ENCODE peak calls at places on chromosomes 1 and 21, in nine cellular contexts. One of them, this sample, is unnamed.

GRCh38 chr1:167456500-167456899 is 61.8 kb downstream of the CD247 start:
- DNase-seq in IMR-90: no peak
- DNase-seq in GM12891: no peak
- DNase-seq in heart left ventricle: no peak
- DNase-seq in breast epithelium: no peak
- DNase-seq in suprapubic skin: no peak
- DNase-seq in tibial nerve: no peak
- DNase-seq in gastrocnemius medialis: no peak
- DNase-seq in lower leg skin: no peak
- DNase-seq in this sample: no peak

GRCh38 chr1:31324093-31324492 is 27.3 kb downstream of the ZCCHC17 start:
- DNase-seq in IMR-90: no peak
- DNase-seq in GM12891: no peak
- DNase-seq in heart left ventricle: no peak
- DNase-seq in breast epithelium: no peak
- DNase-seq in suprapubic skin: no peak
- DNase-seq in tibial nerve: no peak
- DNase-seq in gastrocnemius medialis: no peak
- DNase-seq in lower leg skin: no peak
- DNase-seq in this sample: no peak

GRCh38 chr1:197674286-197674685 is 101.0 kb downstream of the DENND1B start:
- DNase-seq in IMR-90: no peak
- DNase-seq in GM12891: no peak
- DNase-seq in heart left ventricle: no peak
- DNase-seq in breast epithelium: no peak
- DNase-seq in suprapubic skin: no peak
- DNase-seq in tibial nerve: no peak
- DNase-seq in gastrocnemius medialis: no peak
- DNase-seq in lower leg skin: no peak
- DNase-seq in this sample: no peak

GRCh38 chr1:19606817-19607706 is 37.0 kb upstream of the NBL1 start:
- DNase-seq in IMR-90: peak
- DNase-seq in GM12891: no peak
- DNase-seq in heart left ventricle: no peak
- DNase-seq in breast epithelium: no peak
- DNase-seq in suprapubic skin: no peak
- DNase-seq in tibial nerve: no peak
- DNase-seq in gastrocnemius medialis: no peak
- DNase-seq in lower leg skin: no peak
- DNase-seq in this sample: no peak

GRCh38 chr1:234845097-234845660 is 235.2 kb upstream of the IRF2BP2 start:
- DNase-seq in IMR-90: no peak
- DNase-seq in GM12891: no peak
- DNase-seq in heart left ventricle: no peak
- DNase-seq in breast epithelium: no peak
- DNase-seq in suprapubic skin: no peak
- DNase-seq in tibial nerve: no peak
- DNase-seq in gastrocnemius medialis: no peak
- DNase-seq in lower leg skin: no peak
- DNase-seq in this sample: no peak

GRCh38 chr1:13730751-13731482 is 30.9 kb downstream of the PRDM2 start:
- DNase-seq in IMR-90: peak
- DNase-seq in GM12891: peak
- DNase-seq in heart left ventricle: peak
- DNase-seq in breast epithelium: no peak
- DNase-seq in suprapubic skin: no peak
- DNase-seq in tibial nerve: no peak
- DNase-seq in gastrocnemius medialis: no peak
- DNase-seq in lower leg skin: no peak
- DNase-seq in this sample: no peak

GRCh38 chr1:7341145-7341900 is 429.8 kb upstream of the VAMP3 start:
- DNase-seq in IMR-90: peak
- DNase-seq in GM12891: no peak
- DNase-seq in heart left ventricle: peak
- DNase-seq in breast epithelium: no peak
- DNase-seq in suprapubic skin: no peak
- DNase-seq in tibial nerve: no peak
- DNase-seq in gastrocnemius medialis: no peak
- DNase-seq in lower leg skin: no peak
- DNase-seq in this sample: no peak

GRCh38 chr21:39484711-39485264 is 33.0 kb downstream of the SH3BGR start:
- DNase-seq in IMR-90: no peak
- DNase-seq in GM12891: no peak
- DNase-seq in heart left ventricle: no peak
- DNase-seq in breast epithelium: no peak
- DNase-seq in suprapubic skin: no peak
- DNase-seq in tibial nerve: no peak
- DNase-seq in gastrocnemius medialis: peak
- DNase-seq in lower leg skin: no peak
- DNase-seq in this sample: no peak

GRCh38 chr1:180504186-180504585 is 1.8 kb upstream of the ACBD6 start:
- DNase-seq in IMR-90: peak
- DNase-seq in GM12891: no peak
- DNase-seq in heart left ventricle: no peak
- DNase-seq in breast epithelium: no peak
- DNase-seq in suprapubic skin: no peak
- DNase-seq in tibial nerve: no peak
- DNase-seq in gastrocnemius medialis: no peak
- DNase-seq in lower leg skin: no peak
- DNase-seq in this sample: no peak

GRCh38 chr1:180500689-180501088 is 1.7 kb downstream of the ACBD6 start:
- DNase-seq in IMR-90: no peak
- DNase-seq in GM12891: no peak
- DNase-seq in heart left ventricle: no peak
- DNase-seq in breast epithelium: no peak
- DNase-seq in suprapubic skin: no peak
- DNase-seq in tibial nerve: no peak
- DNase-seq in gastrocnemius medialis: no peak
- DNase-seq in lower leg skin: no peak
- DNase-seq in this sample: no peak

GRCh38 chr1:180503274-180503862 is 991 bp upstream of the ACBD6 start:
- DNase-seq in IMR-90: no peak
- DNase-seq in GM12891: no peak
- DNase-seq in heart left ventricle: no peak
- DNase-seq in breast epithelium: no peak
- DNase-seq in suprapubic skin: no peak
- DNase-seq in tibial nerve: no peak
- DNase-seq in gastrocnemius medialis: no peak
- DNase-seq in lower leg skin: no peak
- DNase-seq in this sample: no peak

GRCh38 chr1:180501865-180502360 is 464 bp downstream of the ACBD6 start:
- DNase-seq in IMR-90: no peak
- DNase-seq in GM12891: peak
- DNase-seq in heart left ventricle: no peak
- DNase-seq in breast epithelium: no peak
- DNase-seq in suprapubic skin: no peak
- DNase-seq in tibial nerve: no peak
- DNase-seq in gastrocnemius medialis: no peak
- DNase-seq in lower leg skin: no peak
- DNase-seq in this sample: no peak

DNA sequence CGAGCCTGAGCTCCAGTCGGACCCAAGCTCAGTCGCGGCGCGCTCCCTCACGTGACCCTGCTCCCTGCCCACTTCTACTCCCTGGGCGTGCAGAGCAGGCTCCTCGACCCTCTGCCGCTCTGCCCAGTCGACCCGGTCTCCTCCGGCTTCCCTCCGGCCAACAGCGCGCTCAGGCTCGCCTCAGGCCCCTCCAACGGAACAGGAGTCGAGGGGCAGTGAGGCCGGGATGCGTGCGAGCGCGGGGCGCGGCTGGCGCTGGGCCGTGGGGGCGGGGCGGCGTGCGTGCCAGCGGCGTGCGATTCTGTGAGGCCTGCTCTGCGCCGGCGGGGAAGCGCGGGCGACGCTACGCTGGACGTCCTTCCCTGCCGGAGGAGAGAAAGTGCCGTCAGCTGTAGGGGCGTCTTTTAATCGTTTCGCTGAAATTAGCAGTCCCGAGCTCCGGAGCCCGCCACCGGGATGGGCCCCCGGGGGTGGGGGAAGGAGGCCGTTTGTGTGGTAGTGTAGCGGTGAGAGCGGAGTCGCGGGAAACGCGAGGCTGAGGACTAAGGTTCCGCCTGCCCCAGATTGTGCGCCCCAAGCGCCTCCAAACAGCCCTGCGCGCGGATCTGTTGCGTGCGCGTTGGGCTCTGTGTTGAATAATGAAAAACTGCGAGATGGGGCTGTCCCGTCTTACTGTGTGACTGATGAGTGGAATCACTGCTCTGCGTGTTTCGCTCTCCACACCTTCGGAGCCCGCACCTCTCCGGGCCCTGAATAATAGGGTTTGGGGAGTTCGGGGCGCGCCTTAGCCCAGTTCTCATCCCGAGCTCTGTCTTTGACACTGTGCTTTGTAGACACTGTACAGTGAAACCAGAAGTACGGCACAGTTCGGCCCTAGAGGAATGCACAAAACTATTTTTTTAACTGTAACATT is at the start of gene ACBD6:
- DNase-seq in IMR-90: peak
- DNase-seq in GM12891: peak
- DNase-seq in heart left ventricle: peak
- DNase-seq in breast epithelium: peak
- DNase-seq in suprapubic skin: peak
- DNase-seq in tibial nerve: peak
- DNase-seq in gastrocnemius medialis: peak
- DNase-seq in lower leg skin: peak
- DNase-seq in this sample: peak
- TF ChIP-seq POLR2A in IMR-90: peak
- TF ChIP-seq POLR2A in GM12891: no peak
- TF ChIP-seq POLR2A in heart left ventricle: peak
- TF ChIP-seq POLR2A in breast epithelium: peak
- TF ChIP-seq POLR2A in suprapubic skin: peak
- TF ChIP-seq POLR2A in tibial nerve: peak
- TF ChIP-seq POLR2A in gastrocnemius medialis: peak
- TF ChIP-seq POLR2A in lower leg skin: no peak
- TF ChIP-seq POLR2A in this sample: peak

GRCh38 chr1:3234281-3234680 is 165.3 kb downstream of the PRDM16 start:
- DNase-seq in IMR-90: no peak
- DNase-seq in GM12891: no peak
- DNase-seq in heart left ventricle: no peak
- DNase-seq in breast epithelium: no peak
- DNase-seq in suprapubic skin: no peak
- DNase-seq in tibial nerve: no peak
- DNase-seq in gastrocnemius medialis: no peak
- DNase-seq in lower leg skin: no peak
- DNase-seq in this sample: no peak
- TF ChIP-seq POLR2A in IMR-90: no peak
- TF ChIP-seq POLR2A in GM12891: no peak
- TF ChIP-seq POLR2A in heart left ventricle: no peak
- TF ChIP-seq POLR2A in breast epithelium: no peak
- TF ChIP-seq POLR2A in suprapubic skin: no peak
- TF ChIP-seq POLR2A in tibial nerve: no peak
- TF ChIP-seq POLR2A in gastrocnemius medialis: no peak
- TF ChIP-seq POLR2A in lower leg skin: no peak
- TF ChIP-seq POLR2A in this sample: no peak

DNA sequence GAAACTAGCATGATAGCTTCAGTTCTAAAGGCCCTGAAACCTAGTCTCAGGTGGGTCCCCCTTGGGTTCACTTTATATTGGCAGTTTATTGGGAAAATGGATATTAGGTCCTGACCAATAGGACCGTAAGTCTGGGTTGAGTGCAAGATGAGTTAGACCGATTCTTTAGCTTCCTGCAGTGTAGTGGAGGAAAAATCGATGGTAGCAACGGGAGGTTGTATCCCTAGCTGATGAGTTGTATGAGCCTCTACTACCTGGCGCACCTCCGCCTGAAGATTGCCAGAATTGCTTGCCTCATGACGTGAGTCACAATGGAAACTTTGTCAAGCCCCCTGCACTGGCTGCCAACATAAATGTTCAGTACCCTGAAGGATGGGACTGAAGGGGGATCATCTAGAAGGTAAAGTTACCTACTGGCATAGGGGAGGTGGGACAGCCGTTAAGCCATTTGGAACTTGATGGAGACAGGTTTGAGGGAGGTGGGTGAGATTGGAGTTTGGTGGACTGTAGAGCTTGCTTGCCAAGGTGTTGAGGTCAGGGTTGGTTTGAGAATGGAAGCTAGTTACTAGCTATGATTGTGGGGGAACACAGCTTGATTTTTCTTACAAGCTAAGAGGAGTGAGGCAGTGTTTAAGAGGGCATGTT is 4.0 kb downstream of the RCC1 start:
- DNase-seq in IMR-90: no peak
- DNase-seq in GM12891: no peak
- DNase-seq in heart left ventricle: no peak
- DNase-seq in breast epithelium: no peak
- DNase-seq in suprapubic skin: no peak
- DNase-seq in tibial nerve: no peak
- DNase-seq in gastrocnemius medialis: no peak
- DNase-seq in lower leg skin: no peak
- DNase-seq in this sample: no peak
- TF ChIP-seq POLR2A in IMR-90: no peak
- TF ChIP-seq POLR2A in GM12891: peak
- TF ChIP-seq POLR2A in heart left ventricle: no peak
- TF ChIP-seq POLR2A in breast epithelium: no peak
- TF ChIP-seq POLR2A in suprapubic skin: no peak
- TF ChIP-seq POLR2A in tibial nerve: no peak
- TF ChIP-seq POLR2A in gastrocnemius medialis: no peak
- TF ChIP-seq POLR2A in lower leg skin: no peak
- TF ChIP-seq POLR2A in this sample: no peak

GRCh38 chr1:201890223-201890622 is 1.5 kb downstream of the SHISA4 start:
- DNase-seq in IMR-90: no peak
- DNase-seq in GM12891: no peak
- DNase-seq in heart left ventricle: no peak
- DNase-seq in breast epithelium: no peak
- DNase-seq in suprapubic skin: no peak
- DNase-seq in tibial nerve: no peak
- DNase-seq in gastrocnemius medialis: no peak
- DNase-seq in lower leg skin: no peak
- DNase-seq in this sample: peak

GRCh38 chr1:201886103-201886885 is 2.4 kb upstream of the SHISA4 start:
- DNase-seq in IMR-90: no peak
- DNase-seq in GM12891: no peak
- DNase-seq in heart left ventricle: no peak
- DNase-seq in breast epithelium: no peak
- DNase-seq in suprapubic skin: peak
- DNase-seq in tibial nerve: no peak
- DNase-seq in gastrocnemius medialis: peak
- DNase-seq in lower leg skin: no peak
- DNase-seq in this sample: no peak

GRCh38 chr1:201887116-201887866 is 1.4 kb upstream of the SHISA4 start:
- DNase-seq in IMR-90: no peak
- DNase-seq in GM12891: no peak
- DNase-seq in heart left ventricle: no peak
- DNase-seq in breast epithelium: no peak
- DNase-seq in suprapubic skin: peak
- DNase-seq in tibial nerve: no peak
- DNase-seq in gastrocnemius medialis: no peak
- DNase-seq in lower leg skin: no peak
- DNase-seq in this sample: peak

GRCh38 chr1:201889092-201889968 is 632 bp downstream of the SHISA4 start:
- DNase-seq in IMR-90: no peak
- DNase-seq in GM12891: no peak
- DNase-seq in heart left ventricle: no peak
- DNase-seq in breast epithelium: no peak
- DNase-seq in suprapubic skin: peak
- DNase-seq in tibial nerve: no peak
- DNase-seq in gastrocnemius medialis: no peak
- DNase-seq in lower leg skin: no peak
- DNase-seq in this sample: no peak

DNA sequence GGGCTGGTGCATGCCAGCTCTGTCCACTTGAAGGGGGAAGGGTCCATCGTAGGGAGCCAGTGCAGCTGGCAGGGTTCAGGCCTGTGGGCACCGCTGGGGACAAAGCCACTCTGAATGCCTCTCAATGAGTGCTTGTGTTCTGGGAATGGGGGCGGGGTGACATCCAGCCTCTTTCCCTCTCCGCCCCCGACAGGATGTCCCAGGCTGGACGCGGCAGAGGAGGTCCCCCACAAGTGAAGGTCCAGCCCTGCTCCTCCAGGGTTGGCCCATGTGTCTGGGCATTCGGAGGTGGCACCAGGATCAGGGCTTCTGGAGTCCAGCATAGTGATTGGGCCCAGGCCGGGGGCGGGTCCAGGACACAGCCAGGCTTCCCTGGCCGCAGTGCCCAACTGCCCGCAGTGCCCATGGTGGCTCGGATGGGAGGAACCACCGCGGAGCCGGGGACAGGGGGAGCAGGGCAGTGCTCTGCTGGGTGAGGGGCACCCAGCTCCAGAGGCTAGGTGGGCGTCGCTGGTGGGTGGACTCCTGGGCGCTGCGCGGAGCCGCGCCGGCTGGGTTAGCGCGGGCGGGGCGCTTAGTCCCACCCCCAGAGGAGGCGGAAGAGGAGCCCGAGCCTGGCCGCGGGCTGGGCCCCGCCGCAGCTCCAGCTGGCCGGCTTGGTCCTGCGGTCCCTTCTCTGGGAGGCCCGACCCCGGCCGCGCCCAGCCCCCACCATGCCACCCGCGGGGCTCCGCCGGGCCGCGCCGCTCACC is at the start of gene SHISA4:
- DNase-seq in IMR-90: peak
- DNase-seq in GM12891: peak
- DNase-seq in heart left ventricle: peak
- DNase-seq in breast epithelium: peak
- DNase-seq in suprapubic skin: peak
- DNase-seq in tibial nerve: peak
- DNase-seq in gastrocnemius medialis: peak
- DNase-seq in lower leg skin: peak
- DNase-seq in this sample: peak
- TF ChIP-seq POLR2A in IMR-90: no peak
- TF ChIP-seq POLR2A in GM12891: no peak
- TF ChIP-seq POLR2A in heart left ventricle: peak
- TF ChIP-seq POLR2A in breast epithelium: no peak
- TF ChIP-seq POLR2A in suprapubic skin: no peak
- TF ChIP-seq POLR2A in tibial nerve: peak
- TF ChIP-seq POLR2A in gastrocnemius medialis: peak
- TF ChIP-seq POLR2A in lower leg skin: no peak
- TF ChIP-seq POLR2A in this sample: peak

This sample was measured in uterus.